ENCODE peak calls at places on chromosomes 2 and 18, in six cellular contexts. O is GM12891, J is K562, M is H1, P is GM12878, A is HepG2. G is an unnamed sample.

GRCh38 chr2:45577426-45577825 is 33.6 kb downstream of the SRBD1 start:
- DNase-seq in O (no peak), J (no peak), M (no peak), P (no peak), A (no peak), G (no peak)

GRCh38 chr2:157692768-157693167 is 64.1 kb upstream of the ACVR1C start:
- DNase-seq in O (no peak), J (no peak), M (no peak), P (no peak), A (no peak), G (no peak)

GRCh38 chr2:151526572-151527090 is 116.9 kb downstream of the RIF1 start:
- DNase-seq in O (no peak), J (no peak), M (no peak), P (no peak), A (no peak), G (no peak)

GRCh38 chr18:41974661-41975286 is 19.7 kb downstream of the PIK3C3 start:
- DNase-seq in O (no peak), J (no peak), M (no peak), P (no peak), A (no peak), G (no peak)

GRCh38 chr2:181751266-181752030 is 71.1 kb upstream of the NEUROD1 start:
- DNase-seq in O (no peak), J (no peak), M (no peak), P (no peak), A (no peak), G (no peak)

GRCh38 chr18:26700728-26701127 is 152.4 kb upstream of the KCTD1 start:
- DNase-seq in O (no peak), J (no peak), M (no peak), P (no peak), A (no peak), G (no peak)

GRCh38 chr2:197277726-197278259 is 32.8 kb downstream of the ANKRD44 start:
- DNase-seq in O (no peak), J (no peak), M (no peak), P (no peak), A (no peak), G (no peak)

GRCh38 chr2:50607746-50608145 is 424.2 kb downstream of the NRXN1 start:
- DNase-seq in O (no peak), J (no peak), M (no peak), P (no peak), A (no peak), G (no peak)

GRCh38 chr2:226903179-226903578 is 67.3 kb downstream of the RHBDD1 start:
- DNase-seq in O (no peak), J (no peak), M (no peak), P (no peak), A (no peak), G (no peak)

GRCh38 chr18:75586576-75586975 is 159.1 kb upstream of the SMIM21 start:
- DNase-seq in O (no peak), J (no peak), M (no peak), P (no peak), A (no peak), G (no peak)

GRCh38 chr18:61901334-61901986 is 8.7 kb upstream of the RNF152 start:
- DNase-seq in O (peak; percentile 47), J (peak; percentile 43), M (peak; percentile 61), P (peak; percentile 7), A (peak; percentile 35), G (peak; percentile 45)

GRCh38 chr18:8765692-8766463 is 60.5 kb downstream of the MTCL1 start:
- DNase-seq in O (no peak), J (no peak), M (no peak), P (no peak), A (no peak), G (no peak)

GRCh38 chr2:144241801-144242200 is 278.1 kb downstream of the ZEB2 start:
- DNase-seq in O (no peak), J (no peak), M (no peak), P (no peak), A (no peak), G (no peak)

GRCh38 chr2:86107031-86107430 is 996 bp downstream of the PTCD3 start:
- DNase-seq in O (no peak), J (no peak), M (no peak), P (no peak), A (no peak), G (no peak)

GRCh38 chr18:10252494-10252893 is 201.9 kb upstream of the APCDD1 start:
- DNase-seq in O (no peak), J (no peak), M (no peak), P (no peak), A (no peak), G (no peak)

GRCh38 chr18:70332694-70333093 is 43.8 kb downstream of the SOCS6 start:
- DNase-seq in O (no peak), J (no peak), M (no peak), P (no peak), A (peak; percentile 58), G (no peak)

GRCh38 chr2:216773072-216773471 is 77.7 kb upstream of the IGFBP5 start:
- DNase-seq in O (no peak), J (peak; percentile 73), M (no peak), P (no peak), A (no peak), G (no peak)
- TF ChIP-seq POLR2AphosphoS5 in O (no peak), J (no peak), M (no peak), P (no peak), A (no peak), G (no peak)

GRCh38 chr18:50863840-50864239 is 15.1 kb upstream of the ME2 start:
- DNase-seq in O (no peak), J (no peak), M (no peak), P (no peak), A (no peak), G (no peak)

GRCh38 chr18:50870138-50870845 is 8.6 kb upstream of the ME2 start:
- DNase-seq in O (no peak), J (no peak), M (no peak), P (no peak), A (no peak), G (no peak)

GRCh38 chr18:50869150-50869549 is 9.8 kb upstream of the ME2 start:
- DNase-seq in O (no peak), J (no peak), M (no peak), P (no peak), A (no peak), G (no peak)

GRCh38 chr18:50862401-50862800 is 16.5 kb upstream of the ME2 start:
- DNase-seq in O (no peak), J (no peak), M (no peak), P (no peak), A (no peak), G (no peak)

DNA sequence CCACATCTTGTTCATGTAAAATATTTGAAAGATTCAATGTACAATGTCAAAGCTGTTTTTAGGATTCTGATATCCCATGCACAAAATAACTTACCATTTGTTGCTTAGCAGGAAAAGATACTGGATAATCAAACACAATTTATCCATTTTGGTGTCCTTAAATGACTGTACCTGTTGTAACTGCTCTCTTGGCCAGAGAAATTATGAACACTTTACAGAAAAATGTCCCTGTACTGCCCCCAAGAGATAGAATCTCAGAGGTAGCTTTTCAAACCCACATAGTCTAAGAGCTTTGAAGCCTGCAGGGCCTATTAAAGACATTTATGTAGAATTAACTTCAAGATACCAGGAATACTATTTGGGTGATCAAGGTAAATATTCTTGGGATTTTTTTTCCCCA is 12.2 kb upstream of the ME2 start:
- DNase-seq in O (no peak), J (no peak), M (no peak), P (no peak), A (no peak), G (no peak)
- TF ChIP-seq TAF1 in O (no peak), J (no peak), M (no peak), P (no peak), A (no peak), G (no peak)

GRCh38 chr2:241762933-241763369 is 13.7 kb upstream of the GAL3ST2 start:
- DNase-seq in O (no peak), J (peak; percentile 44), M (peak; percentile 31), P (peak; percentile 21), A (no peak), G (peak; percentile 14)

GRCh38 chr2:241762321-241762932 is 14.2 kb upstream of the GAL3ST2 start:
- DNase-seq in O (no peak), J (peak; percentile 22), M (peak; percentile 37), P (no peak), A (no peak), G (no peak)

GRCh38 chr2:241755777-241756176 is 20.8 kb upstream of the GAL3ST2 start:
- DNase-seq in O (no peak), J (no peak), M (no peak), P (no peak), A (no peak), G (no peak)

GRCh38 chr2:241760301-241760771 is 16.3 kb upstream of the GAL3ST2 start:
- DNase-seq in O (no peak), J (no peak), M (no peak), P (no peak), A (no peak), G (no peak)

DNA sequence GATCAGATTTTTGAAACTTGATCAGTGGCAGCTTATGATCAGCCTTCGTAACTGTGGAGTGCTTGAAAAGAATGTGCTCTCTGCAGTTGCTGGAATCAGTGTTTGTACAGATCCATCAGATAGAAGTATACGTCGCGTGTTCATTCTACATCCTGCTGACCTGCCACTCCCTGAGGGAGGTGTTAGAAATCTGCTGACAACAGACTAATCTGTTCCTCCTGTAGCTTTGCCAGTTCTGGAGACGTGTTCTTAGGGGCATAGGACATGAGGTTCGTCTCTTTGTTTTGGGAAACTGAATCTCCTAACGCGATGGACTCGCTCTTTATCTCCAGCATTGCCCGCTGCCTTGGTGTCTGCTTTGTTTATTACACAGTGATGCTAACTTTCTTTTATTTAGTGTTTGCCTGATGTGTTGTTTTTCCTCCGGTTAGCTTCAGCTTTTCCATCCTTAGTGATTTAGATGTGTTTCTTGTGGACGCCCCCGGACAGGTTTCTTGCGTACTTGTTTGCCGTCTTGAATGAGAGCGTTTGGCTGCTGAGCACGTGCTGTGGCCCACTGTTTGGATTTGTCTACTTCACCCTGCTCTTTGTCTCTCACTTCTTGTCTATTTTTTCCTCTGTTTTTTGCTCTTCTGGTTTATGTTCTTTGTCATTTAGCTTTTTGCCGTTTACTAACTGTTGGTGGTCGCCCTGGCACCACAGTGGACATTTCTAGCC is 17.4 kb upstream of the GAL3ST2 start:
- DNase-seq in O (no peak), J (no peak), M (no peak), P (no peak), A (no peak), G (no peak)
- TF ChIP-seq POLR2A in O (no peak), J (no peak), M (no peak), P (no peak), A (no peak), G (no peak)

DNA sequence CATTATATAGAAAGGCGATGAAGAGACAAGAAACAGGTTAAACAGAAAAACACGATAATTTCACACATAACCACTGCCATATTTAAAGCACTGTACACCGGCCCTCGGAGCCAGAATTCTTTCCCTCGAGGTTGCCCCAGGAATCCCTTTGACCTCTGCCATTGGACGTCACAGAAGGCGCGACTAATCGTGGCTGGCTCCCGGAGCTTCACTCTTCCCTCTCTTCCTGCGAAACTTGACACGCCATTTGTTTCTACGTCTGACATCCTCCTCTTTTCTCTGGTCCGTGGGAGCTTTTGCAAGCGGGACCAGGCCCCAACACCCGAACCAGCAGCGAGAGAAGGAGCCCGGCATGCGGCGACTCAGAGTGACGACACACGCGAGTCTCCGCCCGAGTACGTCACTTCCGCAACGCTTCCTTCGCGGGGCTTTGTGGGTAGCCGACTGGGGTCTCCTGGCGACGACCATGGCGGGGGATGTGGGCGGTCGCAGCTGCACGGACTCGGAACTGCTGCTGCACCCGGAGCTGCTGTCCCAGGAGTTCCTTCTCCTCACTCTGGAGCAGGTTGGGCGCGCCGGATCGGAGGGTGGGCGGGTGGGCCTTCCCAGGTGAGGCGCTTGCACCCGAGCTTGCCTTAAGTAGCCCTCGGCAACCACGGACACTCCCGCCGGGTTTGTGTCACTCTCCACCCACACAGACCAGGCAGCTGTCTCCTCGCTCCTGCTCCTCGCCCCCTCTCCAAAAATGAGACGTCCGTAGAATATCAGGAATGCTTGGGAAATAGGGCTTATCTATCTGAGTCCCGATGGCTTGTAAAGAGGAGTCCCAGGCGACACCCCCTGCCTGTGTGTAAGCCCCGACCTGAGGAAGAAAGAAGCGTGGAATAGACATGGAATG is at the start of gene C2orf49:
- DNase-seq in O (peak; percentile 68), J (peak; percentile 93), M (peak; percentile 95), P (no peak), A (peak; percentile 90), G (peak; percentile 70)
- TF ChIP-seq POLR2AphosphoS5 in O (peak; percentile 77), J (peak; percentile 62), M (peak; percentile 71), P (peak; percentile 73), A (peak; percentile 84), G (peak; percentile 66)

G was measured in GM12892.